ENCODE peak calls at places on chromosomes 6 and 20, in four cellular contexts. One of them, this sample, is unnamed.

GRCh38 chr20:36216314-36217025 is 19.8 kb upstream of the AAR2 start:
- DNase-seq in stomach: no peak
- DNase-seq in neuronal stem cell: no peak
- DNase-seq in T-helper 17 cell: no peak
- DNase-seq in this sample: no peak

GRCh38 chr20:48785256-48785655 is 42.5 kb downstream of the PREX1 start:
- DNase-seq in stomach: no peak
- DNase-seq in neuronal stem cell: no peak
- DNase-seq in T-helper 17 cell: no peak
- DNase-seq in this sample: no peak

GRCh38 chr6:51529240-51529639 is 558.2 kb downstream of the PKHD1 start:
- DNase-seq in stomach: no peak
- DNase-seq in neuronal stem cell: no peak
- DNase-seq in T-helper 17 cell: no peak
- DNase-seq in this sample: no peak

GRCh38 chr6:26131618-26132017 is 44.4 kb downstream of the HFE start:
- DNase-seq in stomach: no peak
- DNase-seq in neuronal stem cell: no peak
- DNase-seq in T-helper 17 cell: no peak
- DNase-seq in this sample: no peak

GRCh38 chr6:77036400-77036799 is 426.9 kb downstream of the HTR1B start:
- DNase-seq in stomach: no peak
- DNase-seq in neuronal stem cell: no peak
- DNase-seq in T-helper 17 cell: no peak
- DNase-seq in this sample: no peak

GRCh38 chr6:7215140-7215539 is 97.9 kb downstream of the SSR1 start:
- DNase-seq in stomach: no peak
- DNase-seq in neuronal stem cell: no peak
- DNase-seq in T-helper 17 cell: no peak
- DNase-seq in this sample: no peak

GRCh38 chr20:14142171-14142570 is 146.9 kb downstream of the MACROD2 start:
- DNase-seq in stomach: peak
- DNase-seq in neuronal stem cell: peak
- DNase-seq in T-helper 17 cell: no peak
- DNase-seq in this sample: no peak

GRCh38 chr6:134714679-134715078 is 235.2 kb downstream of the ALDH8A1 start:
- DNase-seq in stomach: no peak
- DNase-seq in neuronal stem cell: no peak
- DNase-seq in T-helper 17 cell: no peak
- DNase-seq in this sample: no peak

GRCh38 chr6:108113557-108114519 is 39.3 kb upstream of the OSTM1 start:
- DNase-seq in stomach: no peak
- DNase-seq in neuronal stem cell: peak
- DNase-seq in T-helper 17 cell: no peak
- DNase-seq in this sample: no peak

GRCh38 chr6:45411959-45412358 is 34.2 kb upstream of the SUPT3H start:
- DNase-seq in stomach: no peak
- DNase-seq in neuronal stem cell: no peak
- DNase-seq in T-helper 17 cell: no peak
- DNase-seq in this sample: no peak

GRCh38 chr20:15111654-15112053 is 774.2 kb upstream of the FLRT3 start:
- DNase-seq in stomach: no peak
- DNase-seq in neuronal stem cell: peak
- DNase-seq in T-helper 17 cell: no peak
- DNase-seq in this sample: no peak

GRCh38 chr20:63362426-63363009 is 1.4 kb upstream of the CHRNA4 start:
- DNase-seq in stomach: no peak
- DNase-seq in neuronal stem cell: no peak
- DNase-seq in T-helper 17 cell: no peak
- DNase-seq in this sample: no peak

GRCh38 chr6:45737331-45738056 is 278.2 kb downstream of the CLIC5 start:
- DNase-seq in stomach: no peak
- DNase-seq in neuronal stem cell: no peak
- DNase-seq in T-helper 17 cell: no peak
- DNase-seq in this sample: no peak

GRCh38 chr6:17448165-17448564 is 54.8 kb downstream of the CAP2 start:
- DNase-seq in stomach: no peak
- DNase-seq in neuronal stem cell: no peak
- DNase-seq in T-helper 17 cell: no peak
- DNase-seq in this sample: no peak

GRCh38 chr20:2751868-2752630 is 48.4 kb downstream of the CPXM1 start:
- DNase-seq in stomach: peak
- DNase-seq in neuronal stem cell: no peak
- DNase-seq in T-helper 17 cell: peak
- DNase-seq in this sample: peak

GRCh38 chr20:34311118-34312023 is 8.2 kb upstream of the AHCY start:
- DNase-seq in stomach: peak
- DNase-seq in neuronal stem cell: peak
- DNase-seq in T-helper 17 cell: no peak
- DNase-seq in this sample: no peak

GRCh38 chr20:63377256-63378114 is 16.3 kb upstream of the CHRNA4 start:
- DNase-seq in stomach: no peak
- DNase-seq in neuronal stem cell: peak
- DNase-seq in T-helper 17 cell: no peak
- DNase-seq in this sample: no peak

This sample was measured in effector CD4-positive, alpha-beta T cell.